ENCODE peak calls at places on chromosome 14, in seven cellular contexts. L is tibial artery, Y is heart right ventricle, S is ascending aorta, U is foreskin keratinocyte, X is pancreas, T is right lobe of liver. B is an unnamed sample. For H3K4me1, the result is how much of the 10 kb centered on the place peaks cover.

GRCh38 chr14:104486222-104486743 is 93.3 kb upstream of the C14orf180 start:
- DNase-seq in L (no peak), T (no peak), S (no peak), X (no peak), U (no peak), Y (no peak), B (no peak)

GRCh38 chr14:73424453-73424852 is 33.9 kb downstream of the NUMB start:
- DNase-seq in Y (no peak), S (no peak), U (no peak), X (no peak), T (no peak), L (no peak), B (no peak)

GRCh38 chr14:61544448-61545202 is 150.7 kb upstream of the HIF1A start:
- DNase-seq in U (no peak), L (no peak), T (no peak), S (peak), Y (no peak), X (no peak), B (no peak)

GRCh38 chr14:95544588-95544987 is 9.7 kb downstream of the GLRX5 start:
- DNase-seq in L (no peak), Y (no peak), U (no peak), S (no peak), T (no peak), X (no peak), B (no peak)

GRCh38 chr14:83734431-83734830 is 1795.5 kb upstream of the FLRT2 start:
- DNase-seq in Y (no peak), L (no peak), T (no peak), S (no peak), U (no peak), X (no peak), B (no peak)

GRCh38 chr14:61530896-61531295 is 164.4 kb upstream of the HIF1A start:
- DNase-seq in U (no peak), T (no peak), L (no peak), S (peak), X (no peak), Y (no peak), B (no peak)

GRCh38 chr14:28488658-28489057 is 277.9 kb upstream of the FOXG1 start:
- DNase-seq in Y (no peak), X (no peak), S (no peak), U (peak), L (no peak), T (no peak), B (no peak)

GRCh38 chr14:22303589-22304195 is 285.3 kb downstream of the DAD1 start:
- DNase-seq in S (no peak), X (no peak), L (no peak), Y (no peak), T (no peak), U (no peak), B (no peak)

GRCh38 chr14:95667251-95667693 is 19.0 kb upstream of the TCL1B start:
- DNase-seq in S (no peak), T (no peak), X (peak), Y (no peak), L (no peak), U (no peak), B (peak)

GRCh38 chr14:60668431-60669112 is 19.3 kb upstream of the SIX1 start:
- DNase-seq in L (no peak), X (no peak), Y (no peak), T (no peak), U (no peak), S (no peak), B (no peak)

GRCh38 chr14:24861083-24861630 is 188.8 kb downstream of the STXBP6 start:
- DNase-seq in X (no peak), Y (no peak), T (no peak), U (peak), S (no peak), L (no peak), B (no peak)

GRCh38 chr14:99757331-99758070 is 35.7 kb upstream of the EML1 start:
- DNase-seq in T (peak), X (no peak), L (peak), Y (no peak), S (no peak), U (peak), B (no peak)

GRCh38 chr14:36423430-36423829 is 96.6 kb downstream of the NKX2-1 start:
- DNase-seq in L (no peak), T (no peak), U (no peak), Y (no peak), S (no peak), X (no peak), B (no peak)

GRCh38 chr14:64191756-64192155 is 102.4 kb downstream of the ESR2 start:
- DNase-seq in S (no peak), T (no peak), L (no peak), U (peak), X (no peak), Y (no peak), B (no peak)

GRCh38 chr14:30521899-30522736 is 36.8 kb upstream of the G2E3 start:
- DNase-seq in T (no peak), U (peak), X (no peak), S (no peak), Y (no peak), L (no peak), B (no peak)

GRCh38 chr14:64209428-64210165 is 84.6 kb downstream of the ESR2 start:
- DNase-seq in U (no peak), L (no peak), X (no peak), T (peak), S (peak), Y (peak), B (peak)

GRCh38 chr14:50801706-50802105 is 29.3 kb downstream of the NIN start:
- DNase-seq in T (no peak), Y (no peak), S (no peak), X (no peak), U (peak), L (no peak), B (no peak)

GRCh38 chr14:104799657-104800599 is 973 bp upstream of the ZBTB42 start:
- DNase-seq in U (no peak), Y (peak), T (peak), X (peak), S (peak), L (peak), B (peak)

GRCh38 chr14:61588419-61588901 is 106.9 kb upstream of the HIF1A start:
- DNase-seq in S (no peak), Y (no peak), T (no peak), L (peak), U (no peak), X (no peak), B (no peak)

GRCh38 chr14:78153069-78153351 is 17.2 kb upstream of the NRXN3 start:
- DNase-seq in S (no peak), U (peak), X (no peak), Y (no peak), L (no peak), T (no peak), B (no peak)

GRCh38 chr14:59200214-59200613 is 11.7 kb downstream of the DAAM1 start:
- DNase-seq in Y (no peak), X (no peak), U (no peak), T (no peak), L (no peak), S (no peak), B (no peak)

GRCh38 chr14:92844220-92844619 is 50.1 kb downstream of the GOLGA5 start:
- DNase-seq in U (peak), S (no peak), L (no peak), T (no peak), Y (no peak), X (no peak), B (no peak)

GRCh38 chr14:90999299-90999698 is 61.1 kb downstream of the RPS6KA5 start:
- DNase-seq in Y (no peak), U (no peak), X (no peak), S (no peak), T (no peak), L (no peak), B (no peak)

GRCh38 chr14:106528717-106529116 is 1002.3 kb downstream of the TMEM121 start:
- DNase-seq in L (no peak), T (no peak), X (no peak), U (no peak), S (no peak), Y (no peak), B (no peak)

GRCh38 chr14:42140831-42141279 is 534.2 kb downstream of the LRFN5 start:
- DNase-seq in L (no peak), S (no peak), T (no peak), U (peak), Y (no peak), X (no peak), B (no peak)

GRCh38 chr14:71116206-71117122 is 209.2 kb downstream of the PCNX1 start:
- DNase-seq in S (no peak), L (no peak), X (no peak), T (no peak), U (no peak), Y (no peak), B (no peak)

GRCh38 chr14:60632257-60632656 is 17.0 kb downstream of the SIX1 start:
- DNase-seq in Y (no peak), S (no peak), L (no peak), X (no peak), T (no peak), U (no peak), B (no peak)

GRCh38 chr14:96538663-96539317 is 36.6 kb downstream of the PAPOLA start:
- DNase-seq in U (peak), L (no peak), X (no peak), Y (no peak), T (no peak), S (no peak), B (no peak)

GRCh38 chr14:99860219-99860618 is 67.0 kb downstream of the EML1 start:
- DNase-seq in S (no peak), T (no peak), U (no peak), L (no peak), Y (no peak), X (no peak), B (no peak)

GRCh38 chr14:66405158-66405557 is 81.0 kb upstream of the CCDC196 start:
- DNase-seq in Y (no peak), L (no peak), X (no peak), U (no peak), T (no peak), S (no peak), B (no peak)

GRCh38 chr14:91869556-91869955 is 2.2 kb upstream of the TC2N start:
- DNase-seq in U (no peak), X (no peak), T (no peak), S (no peak), L (no peak), Y (no peak), B (no peak)

GRCh38 chr14:87111141-87111540 is 881.8 kb downstream of the GALC start:
- DNase-seq in Y (no peak), X (no peak), U (no peak), L (no peak), S (no peak), T (no peak), B (no peak)

GRCh38 chr14:52015411-52016030 is 26.2 kb downstream of the RTRAF start:
- DNase-seq in Y (peak), U (no peak), T (no peak), X (no peak), L (no peak), S (no peak), B (no peak)

GRCh38 chr14:65334765-65335411 is 77.6 kb upstream of the FUT8 start:
- DNase-seq in X (no peak), Y (no peak), U (no peak), L (no peak), T (no peak), S (peak), B (no peak)

GRCh38 chr14:43085820-43086219 is 1421.3 kb downstream of the FSCB start:
- DNase-seq in U (no peak), T (no peak), Y (no peak), X (no peak), S (no peak), L (no peak), B (no peak)

DNA sequence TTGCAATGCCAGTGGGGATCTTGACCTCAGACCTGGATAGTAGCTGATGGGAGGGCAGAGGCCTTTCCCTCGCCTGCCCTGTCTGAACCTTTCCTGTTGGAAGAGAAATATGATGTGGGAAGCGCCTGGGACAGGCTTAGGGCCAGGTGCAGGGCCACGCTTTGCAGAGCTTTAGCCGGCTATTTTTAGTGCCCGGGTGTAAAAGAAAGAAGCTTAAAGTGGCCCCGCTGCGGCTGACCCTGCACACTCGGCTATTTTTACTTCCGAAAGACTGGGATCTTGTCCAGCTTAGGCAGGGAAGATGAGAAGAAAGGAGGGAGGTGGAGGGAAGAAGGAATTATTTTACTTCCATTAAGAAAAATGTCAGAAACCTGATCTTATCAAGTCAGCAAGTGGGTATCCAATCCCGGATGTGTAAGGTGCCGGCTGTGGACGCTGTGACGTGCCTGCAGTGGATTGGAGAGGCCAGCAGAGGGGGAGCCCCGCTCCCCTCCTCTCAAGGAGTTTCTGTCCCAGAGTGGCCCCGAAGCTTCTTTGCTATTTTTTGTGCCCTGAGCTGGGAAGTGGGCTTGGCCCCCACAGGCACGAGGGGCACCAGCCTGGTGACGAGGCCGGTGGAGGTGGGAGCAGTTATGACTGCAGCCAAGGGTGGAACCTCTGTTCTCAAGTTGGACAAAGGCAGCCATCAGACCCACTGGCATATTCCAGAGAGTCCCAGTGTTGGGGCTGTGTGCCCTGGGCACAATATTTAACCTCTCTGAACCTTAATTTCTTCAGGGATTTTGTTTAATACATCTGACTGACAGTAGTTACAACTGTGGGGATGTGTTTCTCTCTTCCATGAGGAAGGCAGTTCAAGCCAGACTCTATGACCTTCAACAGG is 97.7 kb downstream of the ESRRB start:
- DNase-seq in T (no peak), S (no peak), L (no peak), Y (peak), X (no peak), U (no peak), B (no peak)
- TF ChIP-seq CTCF in T (no peak), S (peak), L (no peak), Y (peak), X (no peak), U (peak), B (no peak)

DNA sequence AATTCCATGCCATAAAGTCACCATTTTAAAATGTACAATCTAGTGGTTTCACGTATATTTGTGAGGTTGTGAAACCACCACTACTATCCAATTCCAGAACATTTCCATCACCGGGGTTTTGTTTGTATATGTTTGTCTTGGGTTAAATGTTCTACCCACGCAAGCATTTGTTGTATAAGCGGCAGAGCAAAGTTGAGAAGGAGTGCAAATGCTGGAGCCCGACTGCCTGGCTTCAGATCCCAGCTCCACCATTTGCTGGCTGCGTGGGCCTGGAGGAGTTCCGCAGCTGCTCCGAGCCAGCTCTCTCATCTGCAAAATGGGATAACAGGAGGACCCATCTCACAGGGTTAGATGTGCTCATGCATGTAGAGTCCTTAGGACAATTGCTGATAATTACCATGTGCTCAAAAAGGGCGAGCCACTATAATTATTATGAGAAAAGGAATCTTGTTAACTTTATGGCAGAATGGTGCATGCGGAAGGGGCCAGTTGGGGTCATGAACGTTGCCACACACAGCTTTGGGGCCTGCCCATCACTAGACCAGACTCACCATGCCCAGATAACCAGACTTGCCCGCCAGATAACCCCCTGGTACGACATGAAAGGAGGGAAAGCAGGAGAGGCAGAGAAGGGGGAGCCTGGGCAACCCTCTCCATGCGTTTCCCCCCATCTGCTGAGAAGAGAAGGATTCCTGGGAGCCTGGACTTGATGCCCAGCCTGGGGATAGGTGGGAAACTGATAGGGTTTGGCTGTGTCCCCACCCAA is 6.4 kb downstream of the ACTN1 start:
- DNase-seq in T (no peak), Y (no peak), S (no peak), X (peak), L (no peak), U (no peak), B (peak)
- H3K4me1 ChIP-seq in T (under half), Y (half or more), S (half or more), X (under half), L (half or more), U (under half), B (half or more)

DNA sequence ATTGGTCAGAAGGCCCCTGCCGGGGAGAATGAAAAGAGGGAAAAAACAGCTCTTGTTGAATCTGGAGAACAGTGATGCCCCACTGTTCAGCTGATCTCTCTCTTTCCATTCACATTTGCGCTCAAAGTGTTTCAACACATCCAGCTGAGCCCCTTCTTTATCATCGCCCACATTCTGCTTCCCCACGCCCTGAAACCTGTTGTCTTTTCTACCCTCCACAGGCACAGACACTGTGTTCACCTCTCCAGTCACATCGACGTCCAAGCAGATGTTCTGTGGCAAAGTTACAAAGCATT is 338.7 kb downstream of the EGLN3 start:
- DNase-seq in Y (no peak), S (no peak), X (no peak), L (no peak), U (no peak), T (no peak), B (no peak)
- TF ChIP-seq CTCF in Y (no peak), S (no peak), X (no peak), L (no peak), U (no peak), T (no peak), B (no peak)

GRCh38 chr14:57052705-57053302 is 215.9 kb downstream of the EXOC5 start:
- DNase-seq in L (no peak), U (no peak), T (no peak), S (no peak), X (no peak), Y (no peak), B (no peak)
- H3K4me1 ChIP-seq in L (under half), U (under half), T (under half), S (under half), X (under half), Y (under half), B (under half)

GRCh38 chr14:31543969-31544799 is 17.0 kb upstream of the NUBPL start:
- DNase-seq in X (no peak), U (no peak), Y (no peak), L (no peak), T (no peak), S (no peak), B (no peak)
- TF ChIP-seq CTCF in X (no peak), U (no peak), Y (peak), L (no peak), T (peak), S (no peak), B (no peak)

DNA sequence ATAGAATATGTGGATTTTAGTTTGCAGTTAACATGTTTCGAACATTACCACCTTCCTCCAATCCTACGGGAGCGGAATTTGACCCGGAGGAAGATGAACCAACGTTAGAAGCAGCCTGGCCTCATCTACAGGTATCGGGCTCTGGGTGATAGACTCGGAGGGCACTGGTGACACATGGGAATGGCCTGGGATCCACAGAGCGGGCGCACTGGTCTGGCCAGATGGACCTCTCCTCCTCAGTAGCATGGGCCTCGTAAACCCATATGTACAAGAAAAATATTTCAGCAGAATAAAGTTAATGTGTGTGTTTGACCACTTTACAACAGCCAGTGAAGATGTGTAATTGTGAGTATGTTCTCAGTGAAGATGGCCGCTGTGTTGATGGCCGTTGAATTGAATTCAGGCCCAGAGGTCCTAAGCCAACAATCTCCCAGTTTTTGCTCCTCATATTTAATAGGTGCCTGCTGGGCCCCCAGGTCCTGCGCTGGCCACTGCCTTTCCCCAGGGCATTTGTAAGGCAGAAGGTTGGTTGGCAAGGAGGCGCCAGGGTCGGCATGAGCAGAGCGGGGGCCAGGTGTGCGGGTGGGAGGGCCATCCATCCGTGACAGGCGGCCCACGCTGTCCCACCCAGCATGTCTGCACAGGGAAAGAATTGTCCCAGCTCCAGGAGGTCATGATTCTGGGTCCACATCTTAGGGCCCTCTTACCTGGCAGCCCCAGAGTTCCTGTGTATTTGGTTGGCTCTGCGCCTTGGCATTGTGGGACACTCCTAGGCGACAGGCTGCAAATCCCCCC is 82.0 kb upstream of the DYNC1H1 start:
- DNase-seq in L (no peak), Y (no peak), S (peak), U (no peak), X (no peak), T (no peak), B (peak)
- H3K4me1 ChIP-seq in L (under half), Y (under half), S (under half), U (under half), X (under half), T (under half), B (under half)

DNA sequence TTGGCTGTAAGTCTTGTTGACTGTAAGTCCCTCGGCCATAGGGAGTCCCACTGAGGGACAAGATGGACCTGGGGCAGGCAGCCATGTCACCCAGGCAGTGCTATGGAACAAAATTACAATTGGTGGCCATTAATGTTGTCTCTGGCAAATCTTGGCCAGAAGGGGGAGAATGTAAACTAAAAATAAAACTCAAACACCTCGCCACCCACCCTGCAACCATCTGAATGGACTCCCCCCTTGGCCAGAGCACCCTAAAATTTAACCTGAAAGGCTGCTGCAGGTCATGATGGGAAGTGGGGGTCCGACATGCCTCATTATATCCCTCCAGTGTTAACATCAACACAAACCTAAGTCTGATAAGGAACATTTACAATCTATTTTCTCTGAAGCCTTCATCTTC is 8.2 kb downstream of the SLC22A17 start:
- DNase-seq in T (no peak), Y (no peak), U (no peak), L (no peak), S (peak), X (no peak), B (no peak)
- TF ChIP-seq CTCF in T (no peak), Y (no peak), U (peak), L (no peak), S (no peak), X (no peak), B (no peak)

GRCh38 chr14:56120091-56120632 is 2.0 kb downstream of the PELI2 start:
- DNase-seq in U (no peak), S (no peak), L (no peak), X (no peak), Y (peak), T (no peak), B (no peak)
- H3K4me1 ChIP-seq in U (under half), S (under half), L (half or more), X (under half), Y (under half), T (under half), B (half or more)

B was measured in spleen.